ENCODE peak calls at places on chromosome X, in five cellular contexts. Q is WTC11, E is GM23338, P is GM20000, U is cardiac fibroblast. Y is an unnamed sample.

GRCh38 chrX:6693051-6693450 is 158.1 kb upstream of the VCX3A start:
- DNase-seq in Q (peak), E (peak), P (no peak), U (no peak), Y (no peak)

GRCh38 chrX:9333873-9334272 is 131.0 kb upstream of the TBL1X start:
- DNase-seq in Q (no peak), E (no peak), P (no peak), U (no peak), Y (no peak)

GRCh38 chrX:74242050-74242449 is 61.9 kb upstream of the ZCCHC13 start:
- DNase-seq in Q (no peak), E (no peak), P (no peak), U (peak), Y (no peak)

GRCh38 chrX:19568422-19568821 is 53.1 kb upstream of the MAP3K15 start:
- DNase-seq in Q (no peak), E (no peak), P (no peak), U (no peak), Y (no peak)

GRCh38 chrX:108456971-108457477 is 17.4 kb downstream of the COL4A5 start:
- DNase-seq in Q (no peak), E (no peak), P (no peak), U (no peak), Y (no peak)

GRCh38 chrX:111264397-111264796 is 5.9 kb downstream of the CAPN6 start:
- DNase-seq in Q (no peak), E (no peak), P (no peak), U (no peak), Y (no peak)

GRCh38 chrX:153768311-153769157 is 4.5 kb downstream of the PLXNB3 start:
- DNase-seq in Q (no peak), E (no peak), P (peak), U (no peak), Y (no peak)

GRCh38 chrX:21745756-21746155 is 12.2 kb downstream of the SMPX start:
- DNase-seq in Q (peak), E (peak), P (peak), U (peak), Y (peak)

GRCh38 chrX:77564824-77565223 is 117.6 kb downstream of the FGF16 start:
- DNase-seq in Q (no peak), E (no peak), P (no peak), U (no peak), Y (no peak)

GRCh38 chrX:20974326-20974725 is 399.9 kb upstream of the CNKSR2 start:
- DNase-seq in Q (no peak), E (no peak), P (no peak), U (peak), Y (no peak)

GRCh38 chrX:136204571-136204970 is 46.6 kb downstream of the MAP7D3 start:
- DNase-seq in Q (no peak), E (peak), P (no peak), U (peak), Y (no peak)

GRCh38 chrX:73581002-73581628 is 18.1 kb downstream of the CHIC1 start:
- DNase-seq in Q (no peak), E (no peak), P (no peak), U (no peak), Y (peak)

GRCh38 chrX:110915120-110915519 is 119.5 kb upstream of the CHRDL1 start:
- DNase-seq in Q (no peak), E (no peak), P (no peak), U (peak), Y (no peak)

GRCh38 chrX:153590961-153591956 is 7.7 kb downstream of the CCNQ start:
- DNase-seq in Q (no peak), E (no peak), P (no peak), U (no peak), Y (no peak)

GRCh38 chrX:84363054-84363453 is 139.2 kb downstream of the HDX start:
- DNase-seq in Q (no peak), E (no peak), P (no peak), U (peak), Y (no peak)

GRCh38 chrX:84362184-84362838 is 139.9 kb downstream of the HDX start:
- DNase-seq in Q (no peak), E (no peak), P (no peak), U (peak), Y (no peak)

GRCh38 chrX:84363674-84364073 is 138.6 kb downstream of the HDX start:
- DNase-seq in Q (no peak), E (peak), P (no peak), U (no peak), Y (no peak)
- TF ChIP-seq CTCF in Q (no peak), E (no peak), P (no peak), U (no peak), Y (no peak)

GRCh38 chrX:53599781-53600396 is 86.6 kb downstream of the HUWE1 start:
- DNase-seq in Q (no peak), E (no peak), P (no peak), U (no peak), Y (no peak)
- TF ChIP-seq CTCF in Q (no peak), E (no peak), P (no peak), U (no peak), Y (no peak)

DNA sequence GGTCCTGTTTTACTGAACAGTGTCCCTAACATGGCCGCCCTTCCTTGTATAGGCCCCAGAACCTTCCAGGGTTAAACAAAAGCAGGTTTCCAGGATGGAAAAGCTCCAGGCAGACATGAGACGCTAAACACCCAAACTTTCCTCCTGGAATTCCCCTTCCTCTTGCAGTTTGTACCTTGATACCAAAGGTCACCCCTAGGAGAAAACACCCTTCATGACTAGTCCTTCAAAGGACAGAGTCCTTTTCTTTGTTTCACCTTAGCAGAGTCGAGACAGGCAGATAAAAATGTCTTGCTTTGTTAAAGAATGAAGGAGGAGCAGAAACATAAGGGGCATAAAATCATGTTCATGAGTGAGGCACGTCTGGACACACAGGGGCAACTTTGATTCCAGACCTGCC is 247.5 kb downstream of the BCOR start:
- DNase-seq in Q (no peak), E (no peak), P (no peak), U (no peak), Y (no peak)
- TF ChIP-seq CTCF in Q (no peak), E (no peak), P (no peak), U (no peak), Y (no peak)

GRCh38 chrX:150087612-150088011 is 149.3 kb upstream of the EOLA2 start:
- DNase-seq in Q (no peak), E (peak), P (no peak), U (no peak), Y (no peak)
- TF ChIP-seq CTCF in Q (no peak), E (peak), P (no peak), U (no peak), Y (no peak)

GRCh38 chrX:40299028-40299479 is 201.3 kb upstream of the BCOR start:
- DNase-seq in Q (peak), E (peak), P (no peak), U (peak), Y (peak)
- TF ChIP-seq CTCF in Q (no peak), E (peak), P (no peak), U (no peak), Y (peak)

GRCh38 chrX:132948648-132949260 is 9.7 kb downstream of the HS6ST2 start:
- DNase-seq in Q (no peak), E (peak), P (no peak), U (no peak), Y (peak)
- TF ChIP-seq CTCF in Q (peak), E (peak), P (no peak), U (no peak), Y (peak)

DNA sequence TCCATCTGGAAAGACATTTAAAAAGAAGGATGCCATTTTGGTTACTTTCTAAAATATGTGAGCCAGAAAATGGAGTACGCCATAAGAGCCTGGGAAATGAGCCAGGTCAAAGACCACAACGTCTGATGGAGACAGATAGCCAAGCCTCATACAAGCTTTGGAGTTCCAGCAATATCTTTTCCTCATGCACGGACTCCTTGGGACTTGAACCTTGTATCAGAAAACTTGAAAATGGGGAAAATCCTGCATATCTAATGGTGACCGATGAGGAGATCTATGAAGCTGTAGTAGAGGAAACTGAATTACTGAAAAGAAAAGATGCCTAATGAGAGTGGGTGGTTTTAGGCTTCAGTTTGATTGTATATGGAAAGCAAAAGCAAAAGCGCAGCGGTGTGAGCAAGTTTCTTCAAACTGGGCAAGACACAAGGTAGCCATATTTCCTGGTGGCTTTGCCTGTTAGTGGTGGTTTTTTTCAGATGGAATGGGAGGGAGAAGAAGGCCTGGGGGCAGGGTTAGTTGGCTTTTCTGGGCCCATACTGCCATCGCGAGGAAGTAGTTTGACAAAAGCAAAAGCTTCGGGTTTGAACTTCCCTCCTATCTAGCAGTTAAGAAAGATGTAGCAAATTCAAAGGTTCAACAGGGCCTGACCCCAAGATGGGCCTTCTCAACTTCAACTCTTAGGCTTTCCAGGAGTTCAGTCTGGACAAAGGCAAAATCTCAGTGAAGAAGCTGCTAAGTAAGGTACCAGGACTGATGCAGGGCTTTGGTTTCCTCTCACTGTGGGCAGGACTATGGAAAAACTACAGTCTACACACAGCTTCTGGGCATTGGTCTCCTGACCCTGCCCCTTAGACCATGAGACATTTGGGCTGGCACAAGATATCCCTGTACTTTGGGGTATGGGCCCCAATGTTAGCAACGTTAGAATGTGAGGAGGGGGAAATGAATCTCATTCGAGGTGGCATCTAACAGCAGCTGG is 210.0 kb upstream of the STK26 start:
- DNase-seq in Q (no peak), E (no peak), P (peak), U (no peak), Y (no peak)
- TF ChIP-seq CTCF in Q (no peak), E (no peak), P (no peak), U (no peak), Y (no peak)

DNA sequence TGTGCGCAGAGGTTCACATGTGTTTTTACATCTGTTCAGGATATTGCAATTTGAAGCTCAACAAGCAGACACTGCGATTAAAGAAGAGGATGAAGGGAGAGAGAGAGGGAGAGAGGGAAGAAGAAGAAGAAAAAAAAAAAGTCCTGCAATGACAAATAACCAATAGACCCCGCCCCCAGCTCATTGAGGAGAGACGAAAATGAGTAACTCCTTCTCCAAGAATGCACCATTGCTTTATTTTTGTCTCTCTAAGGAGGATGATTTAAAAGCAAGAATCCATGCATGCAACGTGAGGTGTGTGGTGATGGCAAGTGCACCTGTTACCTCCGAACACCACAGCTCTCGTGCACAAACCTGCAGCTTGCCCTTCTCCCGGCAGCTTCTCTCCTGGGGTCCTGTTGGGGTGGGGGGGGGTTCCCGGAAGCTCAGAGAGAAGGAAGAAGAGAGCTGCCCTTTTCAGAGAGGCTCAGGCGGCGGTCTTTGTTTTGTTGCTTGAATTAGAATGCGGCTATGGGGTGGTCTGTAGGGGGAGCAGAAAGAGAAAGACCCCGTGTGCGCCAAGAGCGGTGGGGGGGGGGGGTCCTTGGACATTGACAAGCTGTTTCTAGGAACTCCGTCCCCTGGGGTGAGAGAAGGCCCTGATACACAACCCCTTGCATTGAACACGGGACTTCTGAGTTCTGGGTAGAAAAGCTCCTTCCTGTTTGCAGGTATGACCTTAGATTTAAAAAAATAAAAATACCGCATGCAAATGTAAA is 100.7 kb downstream of the CRLF2 start:
- DNase-seq in Q (peak), E (peak), P (no peak), U (no peak), Y (peak)
- TF ChIP-seq CTCF in Q (no peak), E (no peak), P (no peak), U (no peak), Y (no peak)

GRCh38 chrX:117511379-117511778 is 605.2 kb downstream of the KLHL13 start:
- DNase-seq in Q (no peak), E (no peak), P (no peak), U (no peak), Y (no peak)

GRCh38 chrX:117508021-117508420 is 608.6 kb downstream of the KLHL13 start:
- DNase-seq in Q (no peak), E (no peak), P (no peak), U (no peak), Y (no peak)

DNA sequence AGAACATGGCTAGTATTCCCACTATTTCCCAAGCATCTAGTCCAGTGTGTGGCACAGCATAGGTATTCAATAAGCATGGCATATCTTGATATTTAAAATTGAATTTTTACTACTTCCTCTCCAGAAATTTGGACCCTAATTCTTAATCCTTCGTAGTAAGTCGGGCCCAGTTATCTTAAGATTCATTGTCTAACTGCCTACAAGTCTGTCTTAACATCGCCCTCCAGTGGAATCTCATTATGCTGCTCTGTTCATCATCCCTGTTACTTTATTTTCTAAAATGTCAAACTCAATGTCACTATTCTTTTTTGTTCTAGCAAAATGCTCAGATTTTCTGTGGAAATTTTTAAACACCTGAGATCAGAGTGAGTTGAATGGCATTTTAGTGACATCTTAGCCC is 606.2 kb downstream of the KLHL13 start:
- DNase-seq in Q (no peak), E (peak), P (no peak), U (no peak), Y (no peak)
- TF ChIP-seq CTCF in Q (no peak), E (peak), P (no peak), U (no peak), Y (peak)

DNA sequence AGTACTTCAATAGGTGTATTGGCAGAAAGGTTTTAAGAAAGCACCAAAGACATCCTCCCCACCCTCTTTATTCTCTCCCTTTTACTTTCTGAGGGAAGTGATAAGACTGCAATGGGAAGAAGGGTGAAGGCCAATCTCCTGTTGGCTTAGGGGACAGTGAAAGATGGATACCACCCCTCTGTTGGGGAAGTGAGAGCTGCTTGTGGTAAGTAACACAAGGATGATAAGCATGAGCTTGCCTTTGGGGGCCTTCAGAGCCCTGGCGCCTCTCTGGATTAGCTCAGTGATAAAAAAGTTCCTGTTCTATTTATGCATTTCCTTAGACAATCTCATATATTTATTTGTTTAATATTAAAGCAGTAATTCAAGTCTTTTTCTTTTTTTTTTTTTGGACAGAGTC is 5.2 kb upstream of the KLF8 start:
- DNase-seq in Q (no peak), E (no peak), P (no peak), U (no peak), Y (no peak)
- TF ChIP-seq CTCF in Q (no peak), E (no peak), P (no peak), U (no peak), Y (no peak)